ENCODE peak calls at places on chromosomes 6 and 20, in seven cellular contexts. V is EL; S is AG04450; U is T-helper 2 cell; A is activated CD8-positive, alpha-beta memory T cell treated with anti-CD3 and anti-CD28 coated beads, Interleukin-2, amount 50 U/mL, for 48 hours; O is IMR-90; W is naive thymus-derived CD8-positive, alpha-beta T cell. H is an unnamed sample.

GRCh38 chr6:56226946-56227879 is 20.2 kb downstream of the COL21A1 start:
- DNase-seq in S (no peak), A (no peak), V (peak; percentile 40), W (no peak), U (no peak), O (peak; percentile 46), H (peak; percentile 52)

GRCh38 chr6:56671651-56672461 is 29.2 kb upstream of the DST start:
- DNase-seq in V (no peak), S (no peak), A (no peak), W (no peak), O (no peak), U (no peak), H (no peak)

GRCh38 chr6:43334466-43335095 is 26.0 kb upstream of the CRIP3 start:
- DNase-seq in S (peak; percentile 13), O (peak; percentile 69), W (no peak), V (peak; percentile 68), U (no peak), A (no peak), H (peak; percentile 25)

GRCh38 chr6:44464527-44465310 is 77.2 kb downstream of the CDC5L start:
- DNase-seq in S (no peak), W (no peak), O (peak; percentile 22), A (peak; percentile 35), V (peak; percentile 85), U (no peak), H (no peak)

GRCh38 chr6:46863791-46864190 is 57.9 kb downstream of the ADGRF5 start:
- DNase-seq in V (no peak), U (no peak), S (no peak), A (no peak), W (no peak), O (no peak), H (no peak)

GRCh38 chr6:108464506-108465084 is 96.1 kb upstream of the FOXO3 start:
- DNase-seq in A (no peak), U (no peak), V (peak; percentile 8), S (no peak), W (no peak), O (no peak), H (no peak)

GRCh38 chr6:7413151-7413823 is 23.7 kb downstream of the RIOK1 start:
- DNase-seq in U (no peak), A (no peak), S (no peak), W (no peak), V (no peak), O (no peak), H (no peak)

GRCh38 chr6:39905640-39905975 is 28.7 kb downstream of the MOCS1 start:
- DNase-seq in A (no peak), O (no peak), W (no peak), S (no peak), U (no peak), V (no peak), H (no peak)

GRCh38 chr6:36443498-36443844 is 671 bp downstream of the KCTD20 start:
- DNase-seq in S (no peak), O (no peak), V (peak; percentile 33), W (no peak), U (no peak), A (no peak), H (no peak)

GRCh38 chr20:62765432-62766070 is 30.7 kb upstream of the MRGBP start:
- DNase-seq in V (no peak), U (no peak), W (no peak), S (no peak), O (no peak), A (no peak), H (no peak)

GRCh38 chr6:87165169-87165568 is 9.8 kb downstream of the ZNF292 start:
- DNase-seq in V (no peak), S (no peak), O (no peak), U (no peak), W (no peak), A (no peak), H (no peak)

GRCh38 chr6:3293271-3294155 is 34.8 kb downstream of the PSMG4 start:
- DNase-seq in S (no peak), O (no peak), U (no peak), V (no peak), W (no peak), A (no peak), H (no peak)

GRCh38 chr6:165632194-165632593 is 30.8 kb downstream of the PDE10A start:
- DNase-seq in V (no peak), O (peak; percentile 40), W (no peak), S (no peak), U (no peak), A (no peak), H (no peak)

GRCh38 chr6:112503210-112503609 is 156.1 kb downstream of the RFPL4B start:
- DNase-seq in W (no peak), A (no peak), S (no peak), O (no peak), U (no peak), V (no peak), H (no peak)

GRCh38 chr6:6661684-6662083 is 73.2 kb downstream of the LY86 start:
- DNase-seq in U (no peak), V (peak; percentile 12), W (no peak), A (no peak), O (peak; percentile 8), S (no peak), H (no peak)

GRCh38 chr6:44386364-44386928 is 1.1 kb upstream of the CDC5L start:
- DNase-seq in S (no peak), V (no peak), A (no peak), W (no peak), O (no peak), U (no peak), H (no peak)

GRCh38 chr6:1633366-1634021 is 23.8 kb downstream of the FOXC1 start:
- DNase-seq in A (no peak), V (no peak), O (no peak), S (no peak), U (no peak), W (no peak), H (no peak)

GRCh38 chr6:89458720-89459119 is 25.8 kb downstream of the ANKRD6 start:
- DNase-seq in S (no peak), O (no peak), A (no peak), V (no peak), W (no peak), U (no peak), H (no peak)

GRCh38 chr6:159023893-159024292 is 20.9 kb downstream of the TAGAP start:
- DNase-seq in A (no peak), S (no peak), U (no peak), V (no peak), W (no peak), O (no peak), H (no peak)

GRCh38 chr6:41730531-41731436 is 4.6 kb downstream of the TFEB start:
- DNase-seq in V (peak; percentile 66), A (no peak), W (no peak), U (no peak), O (no peak), S (no peak), H (no peak)

GRCh38 chr6:41531591-41532582 is 14.3 kb upstream of the FOXP4 start:
- DNase-seq in A (peak; percentile 81), U (no peak), S (peak; percentile 23), W (no peak), V (peak; percentile 61), O (peak; percentile 67), H (no peak)

GRCh38 chr6:20751293-20751946 is 217.2 kb downstream of the CDKAL1 start:
- DNase-seq in W (no peak), S (no peak), O (peak; percentile 49), U (no peak), V (peak; percentile 10), A (no peak), H (no peak)

GRCh38 chr6:170555305-170555704 is 1.1 kb downstream of the TBP start:
- DNase-seq in U (no peak), A (no peak), W (no peak), O (no peak), V (no peak), S (no peak), H (no peak)

GRCh38 chr6:34512738-34513115 is 43.4 kb downstream of the SPDEF start:
- DNase-seq in U (no peak), O (no peak), V (no peak), W (no peak), S (no peak), A (no peak), H (no peak)

GRCh38 chr6:170101281-170102035 is 189.4 kb downstream of the DLL1 start:
- DNase-seq in U (no peak), S (no peak), A (peak; percentile 38), V (no peak), W (no peak), O (no peak), H (no peak)

GRCh38 chr6:111782161-111782809 is 91.0 kb downstream of the FYN start:
- DNase-seq in U (no peak), W (no peak), S (no peak), A (no peak), V (no peak), O (no peak), H (no peak)

GRCh38 chr6:89843070-89843469 is 13.4 kb downstream of the CASP8AP2 start:
- DNase-seq in S (no peak), V (peak; percentile 56), W (no peak), U (no peak), O (peak; percentile 34), A (no peak), H (no peak)

GRCh38 chr6:11675610-11676009 is 103.0 kb downstream of the ADTRP start:
- DNase-seq in O (no peak), V (no peak), A (no peak), U (no peak), W (no peak), S (no peak), H (no peak)

GRCh38 chr6:105875974-105876640 is 210.0 kb upstream of the PRDM1 start:
- DNase-seq in W (no peak), U (no peak), V (no peak), S (no peak), O (no peak), A (no peak), H (no peak)

GRCh38 chr6:94052754-94053153 is 633.4 kb upstream of the EPHA7 start:
- DNase-seq in A (no peak), S (no peak), V (no peak), U (no peak), W (no peak), O (no peak), H (no peak)

GRCh38 chr20:2771631-2772080 is 28.8 kb downstream of the CPXM1 start:
- DNase-seq in V (peak; percentile 36), A (peak; percentile 48), S (no peak), O (peak; percentile 18), U (no peak), W (no peak), H (no peak)

GRCh38 chr6:149037026-149037734 is 280.3 kb upstream of the TAB2 start:
- DNase-seq in O (peak; percentile 89), W (no peak), A (no peak), V (peak; percentile 20), S (peak; percentile 81), U (no peak), H (no peak)

GRCh38 chr20:44496976-44497375 is 21.3 kb downstream of the TTPAL start:
- DNase-seq in U (no peak), O (peak; percentile 96), V (peak; percentile 94), A (no peak), W (no peak), S (peak; percentile 73), H (peak; percentile 95)

GRCh38 chr6:44224154-44224977 is 971 bp downstream of the SLC29A1 start:
- DNase-seq in V (peak; percentile 49), O (peak; percentile 8), U (no peak), S (no peak), A (no peak), W (no peak), H (no peak)

GRCh38 chr20:45813489-45813888 is 1.0 kb downstream of the UBE2C start:
- DNase-seq in W (no peak), S (no peak), O (no peak), A (no peak), V (no peak), U (no peak), H (no peak)

GRCh38 chr6:57284056-57284455 is 33.4 kb upstream of the PRIM2 start:
- DNase-seq in V (no peak), A (no peak), S (peak; percentile 24), O (peak; percentile 56), W (no peak), U (no peak), H (no peak)